ENCODE peak calls at places on chromosomes 13 and 19, in eight cellular contexts. L is neuronal stem cell, R is colonic mucosa, J is HepG2, G is mesendoderm, C is GM12878, V is fibroblast of lung, I is PC-3. K is an unnamed sample.

GRCh38 chr13:111122056-111122455 is 6.9 kb downstream of the ARHGEF7 start:
- DNase-seq in L (no peak), R (no peak), J (no peak), G (no peak), C (no peak), V (peak), I (no peak), K (no peak)

GRCh38 chr13:73248711-73249580 is 190.1 kb downstream of the KLF5 start:
- DNase-seq in L (no peak), R (peak), J (no peak), G (peak), C (no peak), V (peak), I (peak), K (no peak)

GRCh38 chr13:114275309-114275708 is 6.1 kb upstream of the UPF3A start:
- DNase-seq in L (no peak), R (no peak), J (no peak), G (no peak), C (no peak), V (no peak), I (no peak), K (no peak)

GRCh38 chr13:93450226-93450625 is 223.6 kb downstream of the GPC6 start:
- DNase-seq in L (no peak), R (no peak), J (no peak), G (no peak), C (no peak), V (peak), I (no peak), K (peak)

GRCh38 chr19:7415163-7415856 is 66.6 kb downstream of the ARHGEF18 start:
- DNase-seq in L (no peak), R (peak), J (peak), G (no peak), C (no peak), V (peak), I (no peak), K (peak)

GRCh38 chr19:30784850-30785459 is 412.8 kb downstream of the ZNF536 start:
- DNase-seq in L (peak), R (peak), J (peak), G (peak), C (no peak), V (peak), I (peak), K (peak)

GRCh38 chr13:66102864-66103263 is 1127.3 kb downstream of the PCDH9 start:
- DNase-seq in L (no peak), R (no peak), J (no peak), G (no peak), C (no peak), V (no peak), I (no peak), K (peak)

GRCh38 chr19:29329460-29330134 is 116.6 kb upstream of the UQCRFS1 start:
- DNase-seq in L (peak), R (no peak), J (peak), G (peak), C (no peak), V (no peak), I (peak), K (peak)

GRCh38 chr13:36998624-36999041 is 507 bp downstream of the ALG5 start:
- DNase-seq in L (no peak), R (peak), J (no peak), G (peak), C (no peak), V (no peak), I (no peak), K (peak)

GRCh38 chr19:51489113-51489512 is 10.8 kb downstream of the CEACAM18 start:
- DNase-seq in L (no peak), R (no peak), J (no peak), G (no peak), C (no peak), V (no peak), I (peak), K (no peak)

GRCh38 chr19:14435320-14436050 is 2.4 kb downstream of the PKN1 start:
- DNase-seq in L (no peak), R (no peak), J (no peak), G (no peak), C (no peak), V (no peak), I (no peak), K (no peak)

GRCh38 chr19:33194884-33195710 is 967 bp downstream of the LRP3 start:
- DNase-seq in L (no peak), R (peak), J (peak), G (peak), C (no peak), V (peak), I (peak), K (peak)

GRCh38 chr19:54462713-54463530 is 656 bp downstream of the LENG9 start:
- DNase-seq in L (peak), R (peak), J (peak), G (peak), C (no peak), V (peak), I (peak), K (peak)

GRCh38 chr13:75222031-75222430 is 259.9 kb downstream of the TBC1D4 start:
- DNase-seq in L (no peak), R (no peak), J (no peak), G (no peak), C (no peak), V (peak), I (no peak), K (peak)

GRCh38 chr13:92473736-92474465 is 752.7 kb upstream of the GPC6 start:
- DNase-seq in L (no peak), R (no peak), J (no peak), G (no peak), C (no peak), V (no peak), I (no peak), K (no peak)

GRCh38 chr19:49906879-49907564 is 10.3 kb upstream of the IL4I1 start:
- DNase-seq in L (no peak), R (no peak), J (no peak), G (no peak), C (peak), V (no peak), I (no peak), K (no peak)

GRCh38 chr19:29154163-29154562 is 58.8 kb downstream of the UQCRFS1 start:
- DNase-seq in L (no peak), R (no peak), J (no peak), G (no peak), C (no peak), V (no peak), I (no peak), K (no peak)

GRCh38 chr13:40798380-40798779 is 9.0 kb downstream of the SLC25A15 start:
- DNase-seq in L (no peak), R (no peak), J (no peak), G (no peak), C (no peak), V (no peak), I (peak), K (no peak)

GRCh38 chr13:55815458-55816033 is 1325.2 kb upstream of the PRR20A start:
- DNase-seq in L (no peak), R (no peak), J (no peak), G (peak), C (no peak), V (no peak), I (no peak), K (no peak)

GRCh38 chr13:109781384-109782065 is 4.9 kb downstream of the IRS2 start:
- DNase-seq in L (no peak), R (no peak), J (no peak), G (no peak), C (no peak), V (no peak), I (no peak), K (peak)

GRCh38 chr19:50690439-50690838 is 29.2 kb downstream of the SHANK1 start:
- DNase-seq in L (no peak), R (no peak), J (no peak), G (no peak), C (no peak), V (no peak), I (no peak), K (no peak)

GRCh38 chr13:93797463-93797862 is 570.9 kb downstream of the GPC6 start:
- DNase-seq in L (no peak), R (no peak), J (no peak), G (no peak), C (no peak), V (no peak), I (no peak), K (no peak)

GRCh38 chr19:44748426-44749254 is at the start of gene BCL3:
- DNase-seq in L (no peak), R (peak), J (no peak), G (no peak), C (no peak), V (peak), I (peak), K (peak)

GRCh38 chr13:113749956-113750355 is 9.1 kb upstream of the TMEM255B start:
- DNase-seq in L (no peak), R (no peak), J (no peak), G (no peak), C (no peak), V (no peak), I (no peak), K (no peak)

GRCh38 chr19:38831142-38831605 is 420 bp downstream of the ECH1 start:
- DNase-seq in L (no peak), R (peak), J (peak), G (peak), C (no peak), V (peak), I (peak), K (peak)

GRCh38 chr19:35318679-35319448 is 10.1 kb upstream of the CD22 start:
- DNase-seq in L (no peak), R (peak), J (peak), G (no peak), C (no peak), V (peak), I (peak), K (peak)

GRCh38 chr19:13748169-13748884 is 16.0 kb upstream of the MRI1 start:
- DNase-seq in L (no peak), R (peak), J (no peak), G (peak), C (no peak), V (peak), I (peak), K (peak)

GRCh38 chr19:29831686-29832085 is 19.9 kb downstream of the CCNE1 start:
- DNase-seq in L (no peak), R (no peak), J (no peak), G (no peak), C (no peak), V (no peak), I (no peak), K (no peak)

GRCh38 chr19:29573486-29573885 is 32.6 kb upstream of the POP4 start:
- DNase-seq in L (no peak), R (no peak), J (no peak), G (no peak), C (no peak), V (no peak), I (no peak), K (no peak)

GRCh38 chr13:77176350-77176749 is 149.4 kb upstream of the FBXL3 start:
- DNase-seq in L (no peak), R (no peak), J (peak), G (no peak), C (no peak), V (peak), I (peak), K (peak)

GRCh38 chr13:44710576-44710975 is 134.4 kb upstream of the TSC22D1 start:
- DNase-seq in L (no peak), R (no peak), J (no peak), G (peak), C (peak), V (peak), I (peak), K (peak)

GRCh38 chr19:53977991-53978731 is 13.3 kb upstream of the CACNG6 start:
- DNase-seq in L (peak), R (no peak), J (no peak), G (peak), C (no peak), V (peak), I (peak), K (peak)

GRCh38 chr13:114097893-114098688 is 34.3 kb downstream of the RASA3 start:
- DNase-seq in L (no peak), R (no peak), J (no peak), G (no peak), C (no peak), V (no peak), I (no peak), K (no peak)

GRCh38 chr19:3284759-3285646 is 60.5 kb downstream of the CELF5 start:
- DNase-seq in L (peak), R (peak), J (peak), G (peak), C (no peak), V (peak), I (peak), K (peak)

GRCh38 chr19:1250374-1251232 is 2.2 kb downstream of the MIDN start:
- DNase-seq in L (peak), R (peak), J (peak), G (peak), C (no peak), V (peak), I (no peak), K (peak)

GRCh38 chr19:33763661-33764343 is 32.9 kb upstream of the KCTD15 start:
- DNase-seq in L (no peak), R (no peak), J (no peak), G (no peak), C (no peak), V (no peak), I (no peak), K (no peak)

GRCh38 chr19:16938211-16938610 is 49.4 kb downstream of the F2RL3 start:
- DNase-seq in L (no peak), R (no peak), J (no peak), G (no peak), C (no peak), V (no peak), I (no peak), K (no peak)

GRCh38 chr19:56266060-56266459 is 6.5 kb upstream of the EDDM13 start:
- DNase-seq in L (no peak), R (no peak), J (no peak), G (no peak), C (no peak), V (no peak), I (no peak), K (no peak)

GRCh38 chr13:36493046-36493445 is 60.8 kb downstream of the CCNA1 start:
- DNase-seq in L (no peak), R (no peak), J (no peak), G (no peak), C (no peak), V (no peak), I (peak), K (peak)

GRCh38 chr13:112057434-112057735 is 9.6 kb upstream of the SOX1 start:
- DNase-seq in L (no peak), R (no peak), J (no peak), G (no peak), C (no peak), V (no peak), I (no peak), K (no peak)

GRCh38 chr13:32737679-32738078 is 151.4 kb downstream of the PDS5B start:
- DNase-seq in L (no peak), R (no peak), J (no peak), G (no peak), C (no peak), V (peak), I (no peak), K (no peak)
- H3K9ac ChIP-seq in L (no peak), R (no peak), J (no peak), G (no peak), C (peak), V (peak), I (no peak), K (peak)

GRCh38 chr13:104314926-104315535 is 1248.8 kb upstream of the SLC10A2 start:
- DNase-seq in L (no peak), R (no peak), J (no peak), G (no peak), C (no peak), V (no peak), I (peak), K (no peak)
- H3K9ac ChIP-seq in L (no peak), R (no peak), J (no peak), G (no peak), C (no peak), V (no peak), I (peak), K (no peak)

DNA sequence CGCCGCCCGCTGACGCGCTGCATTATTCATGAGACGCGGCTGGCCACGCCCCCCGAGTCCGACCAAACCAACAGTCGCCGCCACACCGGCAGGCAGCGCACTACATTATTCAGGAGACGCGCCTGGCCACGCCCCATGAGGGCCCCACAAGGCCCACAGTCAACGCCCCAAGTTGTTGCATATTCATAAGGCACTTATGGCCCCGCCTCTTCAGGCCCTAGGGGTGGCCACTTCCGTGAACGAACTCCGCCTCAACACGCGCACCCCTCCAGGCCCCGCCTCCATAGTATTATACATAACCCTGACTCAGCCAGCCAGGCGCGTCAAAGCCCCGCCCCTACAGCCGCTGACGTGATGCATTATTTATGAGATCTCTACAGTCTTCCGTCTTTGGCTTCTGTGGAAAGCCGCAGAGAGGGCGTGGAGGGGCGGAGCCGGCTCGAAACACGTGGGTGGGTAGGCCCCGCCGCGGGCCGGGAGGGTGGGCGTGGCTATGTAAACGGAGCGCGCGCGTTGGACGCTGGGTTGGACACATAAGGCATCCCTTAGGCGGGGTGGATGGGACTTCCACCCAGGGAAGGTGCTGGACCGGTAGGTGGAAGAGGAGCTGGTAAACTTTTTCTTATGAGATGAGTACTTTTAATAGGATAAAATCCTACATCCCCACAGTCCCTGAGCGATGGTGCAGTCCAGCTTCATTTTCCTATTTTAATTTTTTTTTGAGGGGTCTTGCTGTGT is 423 bp upstream of the ELL start:
- DNase-seq in L (peak), R (peak), J (peak), G (peak), C (peak), V (peak), I (peak), K (peak)
- H3K9ac ChIP-seq in L (no peak), R (peak), J (peak), G (no peak), C (peak), V (peak), I (peak), K (peak)

DNA sequence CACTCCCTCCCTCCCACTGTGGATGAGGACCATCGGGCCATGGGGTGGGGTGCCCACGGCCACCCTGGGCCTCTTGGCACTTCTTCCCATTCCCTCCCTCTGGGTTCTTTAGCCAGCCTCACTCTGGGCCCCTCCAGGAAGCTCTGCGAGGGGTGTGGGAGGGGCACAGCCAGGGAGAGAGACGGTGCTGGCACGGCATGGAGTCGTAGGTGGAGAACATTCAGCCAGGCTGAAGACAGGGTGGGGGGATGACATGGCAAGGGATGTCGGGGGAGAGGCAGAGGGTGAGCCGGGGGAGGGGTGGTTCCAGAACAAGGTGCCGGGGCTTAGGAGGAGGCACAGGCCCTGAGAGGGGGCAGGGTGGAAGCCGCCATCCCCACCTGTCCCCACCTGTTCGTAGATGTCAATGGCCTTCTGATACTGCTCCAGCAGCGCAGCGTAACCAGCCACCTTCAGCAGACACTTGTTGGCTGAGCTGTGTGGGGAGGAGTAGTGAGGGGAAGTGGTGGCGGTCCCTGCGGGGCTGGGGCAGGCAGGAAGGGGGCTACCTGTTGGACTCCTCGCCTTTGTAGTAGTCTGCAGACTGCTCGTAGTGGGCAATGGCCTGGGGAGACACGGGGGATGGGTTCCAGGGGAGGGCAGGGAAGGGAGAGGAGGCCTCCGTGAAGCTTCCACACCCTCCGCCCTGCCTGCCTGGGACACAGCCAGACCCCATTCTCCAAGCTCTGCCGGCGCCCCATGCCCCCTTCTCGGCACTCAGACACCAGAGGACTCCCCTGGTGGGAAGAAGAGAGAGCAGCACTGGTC is 8.8 kb upstream of the KPTN start:
- DNase-seq in L (no peak), R (no peak), J (no peak), G (no peak), C (no peak), V (no peak), I (no peak), K (no peak)
- H3K9ac ChIP-seq in L (no peak), R (no peak), J (no peak), G (no peak), C (no peak), V (no peak), I (no peak), K (no peak)

K was measured in adipocyte.